ENCODE peak calls at places on chromosomes 3 and 15, in six cellular contexts. U is GM12864; Q is pancreas; N is CD8-positive, alpha-beta T cell; E is AG09309; Y is gastrocnemius medialis. L is an unnamed sample.

GRCh38 chr3:43893721-43894120 is 203.0 kb downstream of the ABHD5 start:
- DNase-seq in Y (no peak), E (no peak), Q (no peak), N (no peak), U (no peak), L (no peak)

GRCh38 chr3:77041156-77041696 is 1.3 kb downstream of the ROBO2 start:
- DNase-seq in N (no peak), U (no peak), Y (no peak), E (no peak), Q (no peak), L (no peak)

GRCh38 chr15:75420698-75421097 is 30.8 kb downstream of the SIN3A start:
- DNase-seq in Q (no peak), E (no peak), U (no peak), N (no peak), Y (no peak), L (no peak)

GRCh38 chr3:27657404-27657803 is 64.7 kb downstream of the EOMES start:
- DNase-seq in N (no peak), Q (no peak), E (no peak), Y (no peak), U (no peak), L (no peak)

GRCh38 chr15:99446565-99447496 is 119.0 kb upstream of the MEF2A start:
- DNase-seq in E (no peak), Q (peak; percentile 56), Y (no peak), N (no peak), U (no peak), L (no peak)

GRCh38 chr15:67840747-67841634 is 1.1 kb upstream of the RNU6-1 start:
- DNase-seq in U (no peak), E (no peak), Y (no peak), Q (peak; percentile 60), N (no peak), L (no peak)

GRCh38 chr3:195441971-195442572 is 748 bp downstream of the ACAP2 start:
- DNase-seq in Y (peak; percentile 29), E (no peak), N (peak; percentile 39), Q (peak; percentile 68), U (no peak), L (no peak)

GRCh38 chr15:63395730-63396545 is 14.3 kb upstream of the CA12 start:
- DNase-seq in N (no peak), Y (no peak), U (no peak), Q (no peak), E (no peak), L (no peak)

GRCh38 chr3:97658670-97659285 is 105.8 kb upstream of the ARL6 start:
- DNase-seq in U (no peak), Y (no peak), Q (no peak), E (no peak), N (no peak), L (no peak)

GRCh38 chr15:74664028-74664616 is 31.7 kb downstream of the EDC3 start:
- DNase-seq in Q (no peak), N (no peak), Y (peak; percentile 51), U (no peak), E (no peak), L (no peak)

GRCh38 chr3:170778240-170779217 is 91.5 kb downstream of the RPL22L1 start:
- DNase-seq in Q (no peak), E (no peak), N (no peak), U (no peak), Y (no peak), L (no peak)

GRCh38 chr3:85304360-85304964 is 345.7 kb downstream of the CADM2 start:
- DNase-seq in E (no peak), U (no peak), Q (no peak), N (no peak), Y (no peak), L (no peak)
- TF ChIP-seq CTCF in E (no peak), U (no peak), Q (no peak), N (no peak), Y (no peak), L (no peak)

GRCh38 chr3:175433026-175433668 is 574.0 kb downstream of the NAALADL2 start:
- DNase-seq in E (peak; percentile 81), N (no peak), Q (no peak), Y (no peak), U (no peak), L (peak; percentile 89)
- H3K4me3 ChIP-seq in E (peak overlapping the region; percentile 11), N (no peak overlapping the region), Q (no peak overlapping the region), Y (no peak overlapping the region), U (no peak overlapping the region), L (peak overlapping the region; percentile 44)

DNA sequence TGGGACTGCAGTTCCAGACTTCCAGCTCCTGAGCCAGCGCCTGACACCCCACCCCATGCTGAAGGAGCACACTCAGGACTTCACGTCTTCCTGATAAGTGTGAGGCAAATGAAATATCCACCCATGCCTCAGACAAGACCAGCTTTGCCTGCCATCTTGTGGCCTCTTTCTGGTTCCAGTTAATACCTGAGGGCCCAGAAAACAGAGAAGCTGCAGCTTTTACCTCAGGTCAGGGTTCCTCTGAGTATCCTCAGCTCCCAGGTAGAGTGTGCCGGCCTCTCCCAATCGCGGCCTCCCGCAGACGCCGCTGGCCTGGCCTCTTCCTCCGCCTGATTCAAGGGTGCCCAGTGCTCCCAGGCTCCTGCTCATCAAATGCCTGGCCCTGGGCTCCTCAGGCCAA is 5.1 kb upstream of the KLHL6 start:
- DNase-seq in Q (no peak), U (peak; percentile 24), E (no peak), Y (no peak), N (peak; percentile 31), L (no peak)
- TF ChIP-seq CTCF in Q (no peak), U (peak; percentile 49), E (peak; percentile 27), Y (peak; percentile 26), N (peak; percentile 38), L (no peak)

GRCh38 chr3:74613566-74613965 is 893 bp downstream of the CNTN3 start:
- DNase-seq in U (no peak), Q (no peak), N (no peak), Y (no peak), E (no peak), L (no peak)
- H3K4me3 ChIP-seq in U (no peak overlapping the region), Q (peak overlapping the region; percentile 23), N (no peak overlapping the region), Y (peak overlapping the region; percentile 18), E (peak overlapping the region; percentile 76), L (peak overlapping the region; percentile 69)

GRCh38 chr3:182364323-182364722 is 429.0 kb upstream of the ATP11B start:
- DNase-seq in Y (no peak), E (no peak), U (no peak), Q (no peak), N (no peak), L (no peak)
- TF ChIP-seq CTCF in Y (no peak), E (no peak), U (no peak), Q (no peak), N (no peak), L (no peak)

DNA sequence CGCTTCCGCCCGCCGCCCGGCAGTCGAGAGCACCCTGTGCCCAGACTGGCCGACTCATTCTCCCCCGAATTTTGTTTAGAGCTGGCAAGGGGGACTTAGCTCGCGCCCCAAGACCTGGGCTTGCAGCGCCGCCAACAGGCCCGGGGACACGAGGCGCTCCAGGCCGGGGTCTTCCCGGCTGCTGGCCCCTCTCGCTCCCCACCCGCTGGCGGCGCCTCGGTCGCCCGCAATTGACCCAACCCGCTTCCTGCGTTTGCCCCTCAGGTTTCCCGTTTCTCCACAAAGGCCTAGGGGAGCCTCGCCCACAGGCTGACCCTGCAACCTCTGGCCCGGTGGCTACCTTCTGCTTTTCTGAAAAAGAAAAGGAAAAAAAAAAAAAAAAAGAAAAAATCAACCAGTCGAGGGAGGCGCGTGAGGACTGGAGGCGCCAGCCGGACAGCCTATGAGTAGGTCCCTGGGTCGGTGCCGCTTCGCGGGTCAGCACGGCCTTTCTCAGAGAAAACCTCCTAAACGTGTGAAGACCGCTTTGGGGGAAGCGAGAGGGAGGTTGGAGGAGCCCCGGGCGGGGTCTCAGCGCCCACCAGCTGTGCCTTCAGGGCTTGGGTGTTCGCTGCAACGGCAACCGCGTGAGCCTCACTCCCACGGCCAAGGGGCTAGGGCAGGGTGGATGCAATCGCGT is 7.2 kb downstream of the FOXL2 start:
- DNase-seq in E (no peak), N (no peak), U (no peak), Q (no peak), Y (no peak), L (no peak)
- H3K4me3 ChIP-seq in E (no peak overlapping the region), N (no peak overlapping the region), U (no peak overlapping the region), Q (no peak overlapping the region), Y (no peak overlapping the region), L (no peak overlapping the region)

GRCh38 chr3:72378287-72378686 is 470.0 kb downstream of the SHQ1 start:
- DNase-seq in N (no peak), U (no peak), Y (no peak), E (no peak), Q (no peak), L (no peak)

GRCh38 chr3:72380711-72381508 is 467.3 kb downstream of the SHQ1 start:
- DNase-seq in N (no peak), U (no peak), Y (no peak), Q (no peak), E (no peak), L (no peak)

GRCh38 chr3:72380193-72380592 is 468.1 kb downstream of the SHQ1 start:
- DNase-seq in N (no peak), Q (no peak), Y (no peak), E (no peak), U (no peak), L (no peak)

GRCh38 chr3:72381584-72381983 is 466.7 kb downstream of the SHQ1 start:
- DNase-seq in E (no peak), Y (no peak), U (no peak), Q (no peak), N (no peak), L (no peak)

DNA sequence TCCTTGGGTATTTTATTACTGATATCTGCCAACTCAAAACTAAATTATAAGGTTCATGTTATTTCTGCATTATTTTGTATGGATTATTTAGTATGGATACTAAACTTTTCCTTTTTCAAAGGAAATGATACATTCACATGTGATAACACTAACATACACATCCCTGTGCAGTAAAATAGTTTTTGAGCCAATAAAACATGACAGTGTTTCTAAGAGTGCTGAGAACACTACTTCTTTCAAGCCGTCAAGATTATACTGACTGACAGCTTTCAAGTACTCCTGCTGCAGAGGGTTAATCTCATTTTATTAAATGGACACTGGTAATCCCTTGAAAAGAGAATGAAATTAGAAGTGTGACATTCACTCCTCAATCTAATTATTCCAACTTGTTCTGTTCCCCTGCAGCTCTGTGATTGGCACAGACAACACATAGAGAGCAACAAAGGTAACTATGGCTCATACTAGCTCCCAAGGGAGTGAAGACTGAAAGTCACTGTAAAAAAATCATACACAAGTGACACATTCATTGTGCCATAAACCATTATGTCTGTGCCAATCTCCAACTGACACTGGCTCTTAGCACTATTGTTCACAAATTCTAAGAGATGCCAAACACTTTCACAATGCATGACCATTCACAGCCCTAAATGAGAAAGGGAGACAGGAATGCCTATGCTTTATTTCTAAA is 468.6 kb downstream of the SHQ1 start:
- DNase-seq in Y (no peak), U (no peak), Q (no peak), N (no peak), E (no peak), L (no peak)
- TF ChIP-seq CTCF in Y (no peak), U (no peak), Q (no peak), N (no peak), E (no peak), L (no peak)

DNA sequence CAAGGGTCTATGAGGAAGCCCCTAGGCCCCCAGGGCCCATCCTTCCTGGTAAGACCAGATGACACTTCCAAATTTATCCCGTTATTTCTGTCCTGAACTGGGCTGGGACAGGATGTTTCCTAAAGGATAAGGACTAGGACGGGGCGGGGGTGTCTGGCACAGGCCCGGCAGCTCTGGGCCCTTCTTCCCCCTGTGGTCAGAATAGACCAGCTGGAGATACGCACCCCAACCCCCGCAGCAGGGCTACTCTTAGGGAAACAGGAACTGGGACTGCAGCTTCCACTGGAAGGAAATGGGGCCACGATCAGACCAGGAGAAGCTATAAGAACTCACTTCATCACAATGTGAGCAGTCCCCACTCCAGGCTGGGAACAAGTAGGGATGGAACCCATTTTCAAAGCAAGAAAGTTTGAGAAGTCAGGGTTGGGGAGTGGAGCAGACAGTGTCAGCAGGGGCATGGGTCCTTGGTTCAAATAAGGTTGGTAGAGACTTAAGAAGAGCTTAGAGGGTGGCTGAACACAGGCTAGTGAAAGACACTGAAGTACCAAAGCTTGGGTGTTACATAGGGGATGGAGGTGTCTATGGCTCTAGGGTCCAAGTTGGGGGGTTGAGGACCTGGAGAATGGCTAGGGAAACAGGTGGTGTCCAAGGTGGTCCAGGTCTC is 1.1 kb downstream of the NCKIPSD start:
- DNase-seq in N (no peak), Y (no peak), U (no peak), E (no peak), Q (no peak), L (no peak)
- H3K4me3 ChIP-seq in N (no peak overlapping the region), Y (peak overlapping the region; percentile 91), U (peak overlapping the region; percentile 97), E (peak overlapping the region; percentile 86), Q (no peak overlapping the region), L (peak overlapping the region; percentile 95)